ENCODE peak calls at places on chromosome 1, in eight cellular contexts. L is NCI-H1694, Y is GM03348, F is body of pancreas, D is Panc1, C is cardiac muscle cell, M is A549, P is NCI-H345. B is an unnamed sample.

GRCh38 chr1:16017461-16018303 is at the start of gene HSPB7:
- DNase-seq in L (no peak), Y (peak; percentile 93), F (peak; percentile 59), D (no peak), C (peak; percentile 90), M (no peak), P (no peak), B (peak; percentile 97)

GRCh38 chr1:184110253-184111204 is 59.0 kb downstream of the TSEN15 start:
- DNase-seq in L (no peak), Y (no peak), F (no peak), D (no peak), C (no peak), M (no peak), P (no peak), B (no peak)

GRCh38 chr1:30817083-30817450 is 59.5 kb upstream of the LAPTM5 start:
- DNase-seq in L (no peak), Y (no peak), F (no peak), D (no peak), C (no peak), M (no peak), P (no peak), B (no peak)

GRCh38 chr1:221723918-221724263 is 18.0 kb downstream of the DUSP10 start:
- DNase-seq in L (no peak), Y (no peak), F (no peak), D (no peak), C (no peak), M (no peak), P (no peak), B (no peak)

GRCh38 chr1:238336531-238336930 is 445.8 kb upstream of the ZP4 start:
- DNase-seq in L (no peak), Y (no peak), F (no peak), D (no peak), C (no peak), M (no peak), P (no peak), B (no peak)

GRCh38 chr1:222347627-222348026 is 200.3 kb downstream of the HHIPL2 start:
- DNase-seq in L (peak; percentile 58), Y (no peak), F (peak; percentile 15), D (no peak), C (no peak), M (no peak), P (no peak), B (peak; percentile 98)

GRCh38 chr1:60394436-60394835 is 320.9 kb upstream of the C1orf87 start:
- DNase-seq in L (no peak), Y (no peak), F (no peak), D (no peak), C (no peak), M (no peak), P (no peak), B (no peak)

GRCh38 chr1:107620753-107621152 is 344.2 kb downstream of the VAV3 start:
- DNase-seq in L (no peak), Y (no peak), F (no peak), D (no peak), C (no peak), M (no peak), P (no peak), B (no peak)

GRCh38 chr1:247517795-247518612 is 18.2 kb downstream of the OR2C3 start:
- DNase-seq in L (no peak), Y (no peak), F (no peak), D (no peak), C (no peak), M (no peak), P (no peak), B (no peak)

GRCh38 chr1:230542054-230542453 is 100.2 kb upstream of the COG2 start:
- DNase-seq in L (no peak), Y (no peak), F (no peak), D (no peak), C (peak; percentile 67), M (no peak), P (no peak), B (no peak)

GRCh38 chr1:16396591-16396990 is 29.5 kb downstream of the SZRD1 start:
- DNase-seq in L (no peak), Y (peak; percentile 82), F (peak; percentile 13), D (no peak), C (peak; percentile 88), M (no peak), P (no peak), B (peak; percentile 43)

GRCh38 chr1:36174716-36175115 is 18.8 kb downstream of the MAP7D1 start:
- DNase-seq in L (no peak), Y (no peak), F (no peak), D (no peak), C (no peak), M (no peak), P (peak; percentile 65), B (no peak)

GRCh38 chr1:66435541-66435940 is 98.4 kb upstream of the SGIP1 start:
- DNase-seq in L (no peak), Y (no peak), F (no peak), D (no peak), C (no peak), M (no peak), P (no peak), B (no peak)

GRCh38 chr1:8317647-8318360 is at the start of gene SLC45A1:
- DNase-seq in L (no peak), Y (peak; percentile 95), F (peak; percentile 66), D (no peak), C (peak; percentile 79), M (peak; percentile 68), P (peak; percentile 76), B (peak; percentile 80)

GRCh38 chr1:18603212-18603852 is 27.3 kb upstream of the PAX7 start:
- DNase-seq in L (no peak), Y (no peak), F (no peak), D (no peak), C (no peak), M (no peak), P (no peak), B (no peak)

GRCh38 chr1:110155878-110156522 is 5.7 kb downstream of the SLC6A17 start:
- DNase-seq in L (no peak), Y (peak; percentile 87), F (peak; percentile 57), D (no peak), C (peak; percentile 80), M (no peak), P (no peak), B (no peak)

GRCh38 chr1:78255849-78256248 is 210.1 kb downstream of the GIPC2 start:
- DNase-seq in L (no peak), Y (peak; percentile 48), F (no peak), D (no peak), C (peak; percentile 16), M (no peak), P (no peak), B (no peak)

GRCh38 chr1:159171254-159171687 is at the start of gene CADM3:
- DNase-seq in L (no peak), Y (no peak), F (no peak), D (no peak), C (peak; percentile 83), M (no peak), P (peak; percentile 48), B (peak; percentile 81)

GRCh38 chr1:36481091-36481490 is 1.6 kb downstream of the CSF3R start:
- DNase-seq in L (no peak), Y (no peak), F (no peak), D (no peak), C (no peak), M (no peak), P (no peak), B (no peak)

GRCh38 chr1:93042134-93042821 is 36.8 kb upstream of the MTF2 start:
- DNase-seq in L (no peak), Y (no peak), F (no peak), D (no peak), C (no peak), M (no peak), P (no peak), B (no peak)

GRCh38 chr1:209154916-209155315 is 428.6 kb upstream of the CAMK1G start:
- DNase-seq in L (no peak), Y (no peak), F (no peak), D (no peak), C (no peak), M (no peak), P (no peak), B (no peak)

GRCh38 chr1:59020151-59020997 is 236.5 kb upstream of the JUN start:
- DNase-seq in L (no peak), Y (peak; percentile 72), F (peak; percentile 80), D (peak; percentile 51), C (peak; percentile 78), M (no peak), P (no peak), B (no peak)